ENCODE peak calls at places on chromosomes 13 and 19, in six cellular contexts. B, Z, I, A, Y and N are unnamed samples.

GRCh38 chr13:45370922-45371406 is 30.0 kb upstream of the TPT1 start:
- DNase-seq in B (peak), Z (peak), I (peak), A (peak), Y (peak), N (peak)

GRCh38 chr13:30898070-30898469 is 8.0 kb upstream of the MEDAG start:
- DNase-seq in B (no peak), Z (no peak), I (no peak), A (no peak), Y (no peak), N (no peak)

GRCh38 chr19:55078996-55079395 is 3.3 kb downstream of the EPS8L1 start:
- DNase-seq in B (no peak), Z (no peak), I (peak), A (no peak), Y (no peak), N (no peak)

GRCh38 chr19:21604351-21604926 is 99.0 kb downstream of the ZNF429 start:
- DNase-seq in B (no peak), Z (no peak), I (peak), A (peak), Y (peak), N (no peak)

GRCh38 chr19:5680083-5680436 is 256 bp downstream of the MICOS13 start:
- DNase-seq in B (no peak), Z (no peak), I (no peak), A (no peak), Y (no peak), N (no peak)

GRCh38 chr13:30645629-30646028 is 27.9 kb downstream of the USPL1 start:
- DNase-seq in B (no peak), Z (no peak), I (no peak), A (no peak), Y (no peak), N (no peak)

GRCh38 chr13:22967669-22968068 is 213.1 kb upstream of the SGCG start:
- DNase-seq in B (no peak), Z (no peak), I (no peak), A (no peak), Y (no peak), N (no peak)

GRCh38 chr19:41253660-41254059 is 10.5 kb upstream of the HNRNPUL1 start:
- DNase-seq in B (no peak), Z (no peak), I (no peak), A (no peak), Y (no peak), N (no peak)

GRCh38 chr19:32122258-32122657 is 223.2 kb upstream of the ZNF507 start:
- DNase-seq in B (no peak), Z (no peak), I (no peak), A (no peak), Y (no peak), N (no peak)

GRCh38 chr13:73809561-73809960 is 324.6 kb downstream of the KLF12 start:
- DNase-seq in B (no peak), Z (no peak), I (no peak), A (peak), Y (peak), N (peak)

GRCh38 chr13:38661276-38661675 is 25.6 kb upstream of the FREM2 start:
- DNase-seq in B (no peak), Z (no peak), I (no peak), A (peak), Y (no peak), N (no peak)

GRCh38 chr13:97339019-97339988 is 94.7 kb upstream of the RAP2A start:
- DNase-seq in B (peak), Z (peak), I (no peak), A (peak), Y (no peak), N (peak)

GRCh38 chr13:112873851-112874750 is 94.9 kb upstream of the MCF2L start:
- DNase-seq in B (peak), Z (peak), I (peak), A (peak), Y (peak), N (peak)

GRCh38 chr13:48000559-48001126 is 430 bp downstream of the SUCLA2 start:
- DNase-seq in B (no peak), Z (peak), I (no peak), A (peak), Y (peak), N (no peak)

GRCh38 chr19:39805120-39805519 is 26.5 kb downstream of the LEUTX start:
- DNase-seq in B (no peak), Z (no peak), I (no peak), A (no peak), Y (no peak), N (no peak)

GRCh38 chr19:16326401-16327130 is 1.9 kb downstream of the KLF2 start:
- DNase-seq in B (peak), Z (no peak), I (peak), A (no peak), Y (no peak), N (no peak)

GRCh38 chr13:80151016-80151415 is 189.9 kb downstream of the SPRY2 start:
- DNase-seq in B (no peak), Z (no peak), I (no peak), A (no peak), Y (peak), N (no peak)

GRCh38 chr19:38919837-38920528 is 8.0 kb upstream of the CCER2 start:
- DNase-seq in B (no peak), Z (no peak), I (no peak), A (no peak), Y (no peak), N (no peak)

GRCh38 chr13:44921478-44921877 is 67.8 kb downstream of the NUFIP1 start:
- DNase-seq in B (no peak), Z (no peak), I (no peak), A (no peak), Y (no peak), N (no peak)

GRCh38 chr19:47272448-47273312 is 2.0 kb upstream of the INAFM1 start:
- DNase-seq in B (no peak), Z (peak), I (peak), A (no peak), Y (no peak), N (no peak)

DNA sequence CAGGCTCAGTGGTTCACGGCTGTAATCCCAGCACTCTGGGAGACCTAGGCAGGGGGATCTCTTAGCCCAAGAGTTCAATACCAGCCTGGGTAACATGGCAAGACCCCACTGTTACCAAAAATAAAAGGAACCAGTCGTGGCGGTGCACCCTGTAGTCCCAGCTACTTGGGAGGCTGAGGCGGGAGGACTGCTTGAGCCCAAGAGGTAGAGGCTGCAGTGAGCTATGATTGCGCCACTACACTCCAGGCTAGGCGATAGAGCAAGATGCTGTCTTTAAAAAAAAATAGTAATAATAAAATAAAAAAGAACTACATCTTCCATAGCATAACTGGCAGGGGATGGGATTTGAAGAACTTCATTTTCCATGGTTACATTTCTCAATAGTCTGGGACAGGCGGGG is 3.0 kb downstream of the LYPD3 start:
- DNase-seq in B (no peak), Z (no peak), I (no peak), A (no peak), Y (no peak), N (no peak)
- H3K4me3 ChIP-seq in B (no peak), Z (no peak), I (no peak), A (no peak), Y (peak), N (no peak)

GRCh38 chr19:50981587-50982146 is 2.0 kb downstream of the KLK7 start:
- DNase-seq in B (no peak), Z (no peak), I (peak), A (no peak), Y (no peak), N (no peak)

GRCh38 chr19:50982186-50982585 is 1.5 kb downstream of the KLK7 start:
- DNase-seq in B (no peak), Z (no peak), I (peak), A (no peak), Y (no peak), N (no peak)

GRCh38 chr19:50979758-50980157 is 4.0 kb downstream of the KLK7 start:
- DNase-seq in B (no peak), Z (no peak), I (peak), A (no peak), Y (no peak), N (no peak)

GRCh38 chr19:50980203-50980602 is 3.5 kb downstream of the KLK7 start:
- DNase-seq in B (no peak), Z (no peak), I (peak), A (no peak), Y (no peak), N (no peak)

GRCh38 chr19:50983625-50984292 is at the start of gene KLK7:
- DNase-seq in B (no peak), Z (no peak), I (peak), A (no peak), Y (no peak), N (no peak)
- H3K4me3 ChIP-seq in B (no peak), Z (no peak), I (no peak), A (no peak), Y (peak), N (no peak)

GRCh38 chr19:48938256-48938655 is 4.8 kb downstream of the DHDH start:
- DNase-seq in B (no peak), Z (no peak), I (no peak), A (no peak), Y (no peak), N (no peak)

GRCh38 chr19:48934837-48935236 is 1.3 kb downstream of the DHDH start:
- DNase-seq in B (no peak), Z (no peak), I (peak), A (no peak), Y (no peak), N (no peak)

GRCh38 chr19:48928164-48929005 is 5.1 kb upstream of the DHDH start:
- DNase-seq in B (no peak), Z (no peak), I (no peak), A (no peak), Y (peak), N (no peak)

GRCh38 chr19:48935864-48936263 is 2.4 kb downstream of the DHDH start:
- DNase-seq in B (no peak), Z (no peak), I (no peak), A (no peak), Y (no peak), N (no peak)

GRCh38 chr19:48933382-48933932 is at the start of gene DHDH:
- DNase-seq in B (peak), Z (peak), I (peak), A (peak), Y (peak), N (peak)
- H3K4me3 ChIP-seq in B (peak), Z (peak), I (peak), A (peak), Y (peak), N (peak)

DNA sequence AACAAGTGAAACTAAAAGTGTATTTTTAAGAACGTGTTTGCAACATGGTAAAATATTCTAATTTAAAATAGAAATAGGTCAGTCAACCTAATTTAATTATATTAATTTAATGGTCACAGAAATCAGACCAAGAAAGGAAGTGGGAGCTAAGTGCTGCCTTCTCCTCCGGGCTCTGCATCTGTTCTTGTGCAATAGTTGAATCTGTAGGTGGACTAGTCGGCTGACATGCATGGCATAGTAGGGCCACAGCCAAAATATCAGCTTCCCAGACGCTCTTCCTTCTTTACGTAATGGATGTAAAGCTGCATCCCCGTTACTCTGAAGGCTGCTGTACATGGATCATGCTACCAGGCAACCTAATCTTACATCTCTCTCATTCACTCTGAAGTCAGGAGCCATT is 47.3 kb downstream of the COL4A1 start:
- DNase-seq in B (no peak), Z (peak), I (no peak), A (no peak), Y (no peak), N (no peak)
- H3K4me3 ChIP-seq in B (no peak), Z (no peak), I (no peak), A (no peak), Y (no peak), N (no peak)

GRCh38 chr19:56106993-56107392 is 14.1 kb downstream of the ZNF787 start:
- DNase-seq in B (no peak), Z (no peak), I (no peak), A (no peak), Y (no peak), N (no peak)

GRCh38 chr19:56110515-56111448 is 10.3 kb downstream of the ZNF787 start:
- DNase-seq in B (no peak), Z (no peak), I (no peak), A (peak), Y (no peak), N (no peak)

GRCh38 chr19:56107626-56108351 is 13.3 kb downstream of the ZNF787 start:
- DNase-seq in B (no peak), Z (no peak), I (no peak), A (no peak), Y (no peak), N (no peak)

GRCh38 chr19:56109216-56109615 is 11.9 kb downstream of the ZNF787 start:
- DNase-seq in B (no peak), Z (no peak), I (no peak), A (no peak), Y (no peak), N (peak)

DNA sequence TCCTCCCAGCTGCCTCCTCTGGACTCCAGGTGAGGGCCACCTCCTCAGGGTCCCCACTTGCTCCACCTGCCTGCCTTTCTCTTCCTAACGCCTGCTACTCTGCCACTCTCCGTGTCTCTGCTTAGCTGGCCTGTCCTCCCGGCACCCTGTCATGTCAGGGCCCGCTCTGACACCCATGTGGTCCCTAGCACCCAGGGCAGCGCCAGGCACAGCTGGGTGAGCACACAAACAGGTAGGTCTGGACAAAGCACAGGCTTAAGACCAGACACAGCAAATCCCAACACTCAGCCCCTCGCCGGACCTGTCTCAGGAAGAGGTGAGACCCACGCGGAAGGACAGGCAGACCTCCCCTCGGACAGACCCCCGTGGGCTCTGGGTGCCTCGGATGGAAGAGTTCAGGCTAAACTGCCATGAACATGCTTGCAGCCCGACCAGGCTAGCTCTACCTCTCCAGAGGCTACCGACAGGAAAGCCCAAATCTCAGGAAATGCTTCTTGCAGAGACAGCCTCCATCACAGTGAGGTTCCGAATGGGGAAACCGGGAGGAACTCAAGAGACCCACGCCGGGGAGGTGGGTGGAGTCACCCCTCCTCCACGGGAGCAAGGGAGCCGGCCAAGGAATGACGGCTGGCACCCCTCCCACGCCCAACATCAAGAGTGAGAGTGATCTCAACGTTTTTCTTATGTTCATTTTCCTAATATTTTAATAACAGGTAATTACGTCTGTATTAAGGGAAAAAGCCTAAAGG is 12.5 kb downstream of the ZNF787 start:
- DNase-seq in B (no peak), Z (no peak), I (no peak), A (no peak), Y (peak), N (peak)
- H3K4me3 ChIP-seq in B (no peak), Z (peak), I (no peak), A (no peak), Y (no peak), N (peak)

GRCh38 chr19:18594096-18594823 is 5.7 kb downstream of the REX1BD start:
- DNase-seq in B (peak), Z (peak), I (peak), A (peak), Y (peak), N (peak)

GRCh38 chr19:18590273-18591272 is 2.0 kb downstream of the REX1BD start:
- DNase-seq in B (peak), Z (no peak), I (peak), A (peak), Y (peak), N (peak)

GRCh38 chr19:18594824-18595373 is 6.3 kb downstream of the REX1BD start:
- DNase-seq in B (no peak), Z (no peak), I (peak), A (no peak), Y (no peak), N (no peak)

GRCh38 chr19:18591735-18592385 is 3.3 kb downstream of the REX1BD start:
- DNase-seq in B (no peak), Z (no peak), I (no peak), A (no peak), Y (no peak), N (no peak)

DNA sequence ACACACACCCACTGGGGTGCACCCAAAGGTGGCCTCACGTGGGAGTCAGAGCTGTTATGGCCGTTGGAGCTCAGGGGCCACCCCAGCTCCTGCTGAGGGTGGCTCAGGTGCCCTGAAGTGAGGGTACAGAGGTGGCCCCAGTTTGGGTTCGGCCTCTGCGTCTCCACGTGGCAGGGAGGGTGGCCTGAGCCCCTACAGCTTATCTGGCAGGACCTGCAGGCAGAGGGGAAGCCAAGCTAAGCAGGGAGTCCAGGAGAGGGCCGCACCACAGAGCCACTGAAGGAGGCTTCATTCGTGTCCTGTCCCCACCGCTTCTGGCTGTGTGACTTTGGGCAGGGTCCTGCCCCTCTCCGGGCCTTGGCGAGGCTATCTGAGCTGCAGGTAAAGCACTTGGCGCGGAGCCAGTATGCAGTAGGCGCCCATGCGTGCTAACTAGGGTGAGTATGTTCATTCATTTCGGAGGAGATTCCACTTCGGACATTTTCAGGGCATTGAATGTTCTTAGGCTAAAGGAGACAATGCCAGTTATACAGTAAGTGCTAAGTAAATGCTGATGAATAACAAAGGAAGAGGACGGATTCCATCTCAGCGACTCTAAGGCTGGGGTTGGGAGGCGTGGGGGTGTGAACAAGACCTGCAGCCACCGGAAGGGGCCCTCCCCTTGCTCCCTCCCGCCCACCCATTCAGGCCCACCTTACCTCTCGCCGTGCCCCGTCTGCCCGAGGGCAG is 4.9 kb downstream of the REX1BD start:
- DNase-seq in B (no peak), Z (no peak), I (peak), A (no peak), Y (no peak), N (no peak)
- H3K4me3 ChIP-seq in B (peak), Z (peak), I (peak), A (peak), Y (no peak), N (no peak)

GRCh38 chr19:43474487-43474886 is 9.1 kb upstream of the LYPD3 start:
- DNase-seq in B (no peak), Z (no peak), I (no peak), A (no peak), Y (no peak), N (no peak)
- H3K4me3 ChIP-seq in B (no peak), Z (no peak), I (peak), A (no peak), Y (peak), N (no peak)

GRCh38 chr13:114063545-114064515 is 68.6 kb downstream of the RASA3 start:
- DNase-seq in B (peak), Z (peak), I (no peak), A (peak), Y (peak), N (no peak)
- H3K4me3 ChIP-seq in B (peak), Z (peak), I (no peak), A (peak), Y (peak), N (peak)

DNA sequence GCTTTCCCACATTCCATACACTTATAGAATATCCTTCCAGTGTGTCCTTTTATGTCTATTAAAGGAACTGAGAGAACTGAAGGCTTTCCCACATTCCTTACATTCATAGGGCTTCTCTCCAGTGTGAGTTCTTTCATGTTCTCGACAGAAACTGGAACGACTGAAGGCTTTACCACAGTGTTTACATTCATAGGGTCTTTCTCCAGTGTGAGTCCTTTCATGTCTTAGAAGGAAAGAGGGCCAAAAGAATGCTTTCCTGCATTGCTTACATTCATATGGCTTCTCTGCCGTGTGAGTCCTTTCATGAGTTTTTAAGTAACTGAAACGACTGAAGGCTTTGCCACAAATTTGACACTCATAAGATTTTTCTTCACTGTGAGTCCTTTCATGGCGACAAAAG is 22.3 kb downstream of the ZNF44 start:
- DNase-seq in B (no peak), Z (no peak), I (no peak), A (no peak), Y (no peak), N (no peak)
- H3K4me3 ChIP-seq in B (no peak), Z (peak), I (peak), A (no peak), Y (no peak), N (no peak)